ENCODE peak calls at places on chromosomes 4 and X, in seven cellular contexts. I is IMR-90; Q is activated naive CD4-positive, alpha-beta T cell treated with anti-CD3 and anti-CD28 coated beads for 36 hours; S is NCI-H1694; U is memory B cell; M is GM20000; D is HT-29. O is an unnamed sample.

GRCh38 chr4:8853249-8853648 is 18.4 kb downstream of the HMX1 start:
- DNase-seq in I (no peak), Q (no peak), S (no peak), U (no peak), M (no peak), D (no peak), O (no peak)

GRCh38 chr4:129532573-129532972 is 436.6 kb downstream of the C4orf33 start:
- DNase-seq in I (no peak), Q (no peak), S (no peak), U (no peak), M (no peak), D (no peak), O (no peak)

GRCh38 chr4:10108391-10108790 is 8.2 kb downstream of the WDR1 start:
- DNase-seq in I (no peak), Q (no peak), S (no peak), U (no peak), M (no peak), D (no peak), O (no peak)

GRCh38 chr4:169246957-169247396 is 23.8 kb downstream of the SH3RF1 start:
- DNase-seq in I (no peak), Q (no peak), S (no peak), U (no peak), M (no peak), D (no peak), O (no peak)

GRCh38 chrX:74514384-74514783 is 93.1 kb downstream of the SLC16A2 start:
- DNase-seq in I (no peak), Q (no peak), S (no peak), U (no peak), M (no peak), D (no peak), O (no peak)

GRCh38 chr4:42302348-42302747 is 94.9 kb upstream of the SHISA3 start:
- DNase-seq in I (peak), Q (peak), S (no peak), U (no peak), M (no peak), D (peak), O (no peak)

GRCh38 chrX:134538316-134538715 is 78.4 kb downstream of the HPRT1 start:
- DNase-seq in I (no peak), Q (no peak), S (no peak), U (no peak), M (no peak), D (no peak), O (no peak)

GRCh38 chr4:48687313-48687712 is 92.8 kb downstream of the FRYL start:
- DNase-seq in I (no peak), Q (no peak), S (no peak), U (no peak), M (no peak), D (no peak), O (no peak)

GRCh38 chr4:25862411-25863346 is at the start of gene SEL1L3:
- DNase-seq in I (no peak), Q (peak), S (no peak), U (peak), M (peak), D (peak), O (peak)

GRCh38 chr4:140052050-140052449 is 101.9 kb downstream of the MAML3 start:
- DNase-seq in I (peak), Q (peak), S (peak), U (no peak), M (peak), D (peak), O (no peak)

GRCh38 chr4:5845035-5845905 is 47.6 kb downstream of the CRMP1 start:
- DNase-seq in I (no peak), Q (no peak), S (no peak), U (no peak), M (no peak), D (no peak), O (no peak)

GRCh38 chrX:56975611-56976010 is 19.7 kb downstream of the SPIN3 start:
- DNase-seq in I (no peak), Q (no peak), S (no peak), U (no peak), M (no peak), D (peak), O (no peak)

GRCh38 chr4:56148428-56148827 is 199.7 kb downstream of the CEP135 start:
- DNase-seq in I (no peak), Q (no peak), S (no peak), U (no peak), M (no peak), D (no peak), O (no peak)

GRCh38 chr4:114364857-114365256 is 233.8 kb upstream of the UGT8 start:
- DNase-seq in I (peak), Q (no peak), S (no peak), U (no peak), M (no peak), D (no peak), O (no peak)

GRCh38 chr4:80475781-80476180 is 140.3 kb downstream of the CFAP299 start:
- DNase-seq in I (no peak), Q (no peak), S (no peak), U (no peak), M (no peak), D (no peak), O (no peak)

GRCh38 chr4:176718881-176719280 is 73.8 kb downstream of the VEGFC start:
- DNase-seq in I (peak), Q (no peak), S (no peak), U (no peak), M (no peak), D (no peak), O (no peak)

O was measured in stimulated activated naive B cell treated with anti-CD40 and anti-IgM and Interleukin-4, amounts not matched to agents 10 μg/mL and 1 μg/mL and 100 μg/mL, for 72 hours.